ENCODE peak calls at places on chromosome 14, in four cellular contexts. One of them, this sample, is unnamed.
A peak's percentile ranks its signal among the peaks of the same experiment; 100 is the strongest.

GRCh38 chr14:75518625-75519024 is 3.6 kb upstream of the BATF start:
- DNase-seq in body of pancreas: no peak
- DNase-seq in ovary: no peak
- DNase-seq in A549: peak; percentile 55
- DNase-seq in this sample: no peak

GRCh38 chr14:106843376-106843775 is 1317.0 kb downstream of the TMEM121 start:
- DNase-seq in A549: no peak
- DNase-seq in ovary: no peak
- DNase-seq in body of pancreas: no peak
- DNase-seq in this sample: no peak

GRCh38 chr14:99740411-99740810 is 52.8 kb upstream of the EML1 start:
- DNase-seq in body of pancreas: no peak
- DNase-seq in A549: no peak
- DNase-seq in ovary: no peak
- DNase-seq in this sample: no peak

GRCh38 chr14:95796846-95797245 is 79.8 kb upstream of the TUNAR start:
- DNase-seq in A549: no peak
- DNase-seq in ovary: no peak
- DNase-seq in body of pancreas: no peak
- DNase-seq in this sample: no peak

GRCh38 chr14:64734990-64735389 is 30.8 kb downstream of the PLEKHG3 start:
- DNase-seq in A549: no peak
- DNase-seq in body of pancreas: no peak
- DNase-seq in ovary: no peak
- DNase-seq in this sample: no peak

GRCh38 chr14:59332727-59333126 is 132.5 kb downstream of the GPR135 start:
- DNase-seq in ovary: no peak
- DNase-seq in A549: peak; percentile 41
- DNase-seq in body of pancreas: no peak
- DNase-seq in this sample: no peak

GRCh38 chr14:101301011-101301410 is 260.3 kb upstream of the DIO3 start:
- DNase-seq in ovary: no peak
- DNase-seq in body of pancreas: no peak
- DNase-seq in A549: no peak
- DNase-seq in this sample: no peak

GRCh38 chr14:28754209-28754985 is 12.2 kb upstream of the FOXG1 start:
- DNase-seq in body of pancreas: peak; percentile 32
- DNase-seq in ovary: no peak
- DNase-seq in A549: peak; percentile 40
- DNase-seq in this sample: no peak

GRCh38 chr14:65156568-65157366 is 54.5 kb upstream of the MAX start:
- DNase-seq in body of pancreas: no peak
- DNase-seq in ovary: peak; percentile 57
- DNase-seq in A549: no peak
- DNase-seq in this sample: no peak

GRCh38 chr14:67514650-67515385 is 18.3 kb upstream of the PLEKHH1 start:
- DNase-seq in A549: no peak
- DNase-seq in body of pancreas: peak; percentile 51
- DNase-seq in ovary: peak; percentile 49
- DNase-seq in this sample: no peak

GRCh38 chr14:96994999-96995398 is 197.8 kb downstream of the VRK1 start:
- DNase-seq in A549: no peak
- DNase-seq in ovary: no peak
- DNase-seq in body of pancreas: no peak
- DNase-seq in this sample: no peak

GRCh38 chr14:92252291-92252690 is 70.7 kb upstream of the SLC24A4 start:
- DNase-seq in body of pancreas: no peak
- DNase-seq in ovary: no peak
- DNase-seq in A549: no peak
- DNase-seq in this sample: no peak

GRCh38 chr14:99615497-99616245 is 11.7 kb upstream of the CCDC85C start:
- DNase-seq in A549: no peak
- DNase-seq in body of pancreas: no peak
- DNase-seq in ovary: no peak
- DNase-seq in this sample: no peak

GRCh38 chr14:94681300-94682060 is 69.3 kb downstream of the SERPINA3 start:
- DNase-seq in A549: peak; percentile 78
- DNase-seq in body of pancreas: peak; percentile 67
- DNase-seq in ovary: no peak
- DNase-seq in this sample: peak; percentile 31

GRCh38 chr14:90808759-90809529 is 7.3 kb downstream of the TTC7B start:
- DNase-seq in ovary: no peak
- DNase-seq in A549: no peak
- DNase-seq in body of pancreas: no peak
- DNase-seq in this sample: no peak

GRCh38 chr14:61280092-61280525 is 1.0 kb downstream of the TMEM30B start:
- DNase-seq in A549: no peak
- DNase-seq in body of pancreas: peak; percentile 33
- DNase-seq in ovary: no peak
- DNase-seq in this sample: peak; percentile 69

GRCh38 chr14:94132285-94132887 is 3.0 kb upstream of the IFI27L2 start:
- DNase-seq in body of pancreas: peak; percentile 59
- DNase-seq in ovary: no peak
- DNase-seq in A549: peak; percentile 69
- DNase-seq in this sample: peak; percentile 49

GRCh38 chr14:34496679-34497513 is 34.9 kb upstream of the SPTSSA start:
- DNase-seq in body of pancreas: peak; percentile 44
- DNase-seq in A549: peak; percentile 99
- DNase-seq in ovary: peak; percentile 87
- DNase-seq in this sample: peak; percentile 91

GRCh38 chr14:106846218-106846617 is 1319.8 kb downstream of the TMEM121 start:
- DNase-seq in A549: no peak
- DNase-seq in ovary: no peak
- DNase-seq in body of pancreas: no peak
- DNase-seq in this sample: no peak

GRCh38 chr14:90513151-90514014 is 116.6 kb downstream of the CALM1 start:
- DNase-seq in body of pancreas: peak; percentile 90
- DNase-seq in A549: peak; percentile 73
- DNase-seq in ovary: peak; percentile 46
- DNase-seq in this sample: no peak

GRCh38 chr14:71527807-71528206 is 404.4 kb upstream of the RGS6 start:
- DNase-seq in ovary: no peak
- DNase-seq in body of pancreas: no peak
- DNase-seq in A549: no peak
- DNase-seq in this sample: no peak

GRCh38 chr14:97779140-97779539 is 982.0 kb downstream of the VRK1 start:
- DNase-seq in body of pancreas: no peak
- DNase-seq in A549: no peak
- DNase-seq in ovary: no peak
- DNase-seq in this sample: no peak

GRCh38 chr14:38158468-38158867 is 49.2 kb upstream of the SSTR1 start:
- DNase-seq in ovary: no peak
- DNase-seq in A549: no peak
- DNase-seq in body of pancreas: no peak
- DNase-seq in this sample: no peak

GRCh38 chr14:57707219-57707618 is 158.7 kb downstream of the SLC35F4 start:
- DNase-seq in body of pancreas: no peak
- DNase-seq in A549: no peak
- DNase-seq in ovary: no peak
- DNase-seq in this sample: no peak

GRCh38 chr14:79017561-79017960 is 847.4 kb downstream of the NRXN3 start:
- DNase-seq in A549: no peak
- DNase-seq in body of pancreas: no peak
- DNase-seq in ovary: no peak
- DNase-seq in this sample: no peak

GRCh38 chr14:93173943-93174395 is 10.7 kb downstream of the MOAP1 start:
- DNase-seq in A549: no peak
- DNase-seq in body of pancreas: no peak
- DNase-seq in ovary: no peak
- DNase-seq in this sample: no peak

DNA sequence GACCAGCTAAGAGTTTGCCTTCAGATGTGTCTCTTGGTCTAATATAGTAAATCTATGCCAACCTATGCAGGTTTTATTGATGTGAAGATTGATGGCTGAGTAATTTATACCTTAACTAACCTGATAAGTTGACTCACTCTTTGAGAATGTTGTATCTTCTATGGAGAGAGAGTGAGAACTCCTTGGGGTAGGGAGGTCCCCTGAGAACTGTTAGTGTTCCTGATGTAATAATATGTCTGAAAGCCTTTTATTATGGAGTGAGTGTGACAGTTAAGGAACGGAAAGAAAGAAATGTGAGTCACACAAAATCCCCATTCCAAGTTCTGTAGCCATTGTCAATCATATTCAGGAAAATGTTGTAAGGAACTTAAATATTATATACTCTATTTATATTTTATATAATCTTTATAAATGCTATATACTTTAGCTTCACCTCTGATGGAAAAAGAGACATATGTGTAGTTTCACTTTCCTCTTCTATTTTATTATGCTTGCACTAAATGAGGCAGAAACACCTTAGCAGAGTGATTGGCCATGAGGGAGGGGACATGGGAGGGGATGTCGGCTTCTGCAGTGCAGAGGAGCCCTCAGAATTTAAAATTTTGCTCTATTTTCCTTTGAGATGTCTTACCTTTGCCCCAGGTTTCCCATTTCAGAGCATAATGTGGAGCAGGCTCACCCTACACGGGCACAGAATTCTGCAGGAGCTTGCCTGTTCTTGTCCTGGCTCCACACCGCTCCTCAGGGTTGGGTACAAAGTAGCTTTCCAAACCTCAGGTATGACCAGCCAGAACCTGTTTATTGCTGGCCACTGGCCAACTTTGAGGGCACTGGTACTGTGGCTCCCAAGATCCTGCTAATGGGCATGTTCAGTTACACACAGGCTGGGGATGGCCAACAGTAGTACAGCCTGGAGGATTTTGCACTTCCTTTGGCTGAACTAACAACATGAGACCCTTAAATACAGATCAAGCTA is 57.7 kb downstream of the ARF6 start:
- DNase-seq in A549: no peak
- DNase-seq in body of pancreas: peak; percentile 85
- DNase-seq in ovary: no peak
- DNase-seq in this sample: peak; percentile 84
- TF ChIP-seq POLR2A in A549: no peak
- TF ChIP-seq POLR2A in body of pancreas: no peak
- TF ChIP-seq POLR2A in ovary: no peak
- TF ChIP-seq POLR2A in this sample: no peak

GRCh38 chr14:22753586-22753985 is 12.9 kb upstream of the OXA1L start:
- DNase-seq in A549: no peak
- DNase-seq in ovary: no peak
- DNase-seq in body of pancreas: no peak
- DNase-seq in this sample: no peak
- H3K27ac ChIP-seq in A549: no peak overlapping the region
- H3K27ac ChIP-seq in ovary: no peak overlapping the region
- H3K27ac ChIP-seq in body of pancreas: no peak overlapping the region
- H3K27ac ChIP-seq in this sample: no peak overlapping the region

DNA sequence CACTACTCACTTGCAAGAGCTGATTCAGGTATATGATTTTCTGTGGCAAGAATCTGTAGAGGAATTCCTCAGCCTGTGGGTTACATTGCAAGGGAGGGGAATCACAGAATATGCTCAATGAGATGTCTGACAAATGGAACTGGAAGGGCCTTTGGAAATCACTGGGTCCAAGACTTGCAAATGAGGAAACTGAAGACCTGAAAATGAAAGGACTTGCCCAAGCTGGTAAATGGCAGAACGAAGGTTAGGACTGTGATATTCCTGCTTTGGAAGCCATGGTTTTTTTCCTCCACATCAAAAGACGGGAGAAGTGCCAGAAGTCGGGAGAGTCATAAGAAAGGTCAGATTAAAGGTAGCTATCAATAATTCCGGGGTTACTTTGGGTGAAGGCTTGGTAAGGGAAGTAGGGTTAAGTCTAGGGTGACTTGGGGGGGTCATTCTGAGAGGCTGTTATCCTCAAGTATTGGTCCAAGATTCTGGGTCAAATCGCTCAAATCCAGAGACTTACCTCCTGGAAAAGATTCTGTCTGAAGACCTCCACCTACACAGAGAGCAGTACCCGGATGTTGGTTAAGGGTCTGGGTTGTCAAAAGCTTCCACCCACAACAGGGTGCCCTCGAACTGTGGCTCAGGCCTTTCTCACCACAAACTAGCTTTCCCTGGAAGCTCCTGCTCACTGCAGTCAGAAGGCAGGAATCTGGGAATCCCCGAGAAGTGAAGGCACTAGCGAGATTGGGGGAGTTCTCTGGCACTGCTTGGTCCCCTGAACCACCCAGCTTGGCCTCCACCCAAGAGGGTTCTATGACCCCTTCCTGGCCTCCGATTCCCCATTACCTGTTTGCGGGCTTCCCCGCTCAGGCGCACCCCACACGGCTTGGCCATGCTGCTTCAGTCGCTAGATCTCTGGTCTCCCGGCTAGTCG is at the start of gene PSME2:
- DNase-seq in A549: no peak
- DNase-seq in ovary: no peak
- DNase-seq in body of pancreas: no peak
- DNase-seq in this sample: no peak
- TF ChIP-seq POLR2A in A549: peak; percentile 71
- TF ChIP-seq POLR2A in ovary: no peak
- TF ChIP-seq POLR2A in body of pancreas: peak; percentile 10
- TF ChIP-seq POLR2A in this sample: no peak

GRCh38 chr14:104882991-104883660 is 18.1 kb downstream of the CEP170B start:
- DNase-seq in A549: no peak
- DNase-seq in ovary: no peak
- DNase-seq in body of pancreas: no peak
- DNase-seq in this sample: no peak
- H3K27ac ChIP-seq in A549: no peak overlapping the region
- H3K27ac ChIP-seq in ovary: no peak overlapping the region
- H3K27ac ChIP-seq in body of pancreas: no peak overlapping the region
- H3K27ac ChIP-seq in this sample: no peak overlapping the region

GRCh38 chr14:51860164-51860835 is at the start of gene GNG2:
- DNase-seq in body of pancreas: peak; percentile 66
- DNase-seq in ovary: peak; percentile 74
- DNase-seq in A549: peak; percentile 56
- DNase-seq in this sample: peak; percentile 92

GRCh38 chr14:51862839-51863235 is 2.4 kb downstream of the GNG2 start:
- DNase-seq in ovary: no peak
- DNase-seq in A549: no peak
- DNase-seq in body of pancreas: no peak
- DNase-seq in this sample: no peak

GRCh38 chr14:51860836-51861583 is 598 bp downstream of the GNG2 start:
- DNase-seq in A549: no peak
- DNase-seq in body of pancreas: no peak
- DNase-seq in ovary: no peak
- DNase-seq in this sample: no peak

GRCh38 chr14:51859136-51859535 is 1.3 kb upstream of the GNG2 start:
- DNase-seq in A549: no peak
- DNase-seq in body of pancreas: no peak
- DNase-seq in ovary: no peak
- DNase-seq in this sample: no peak

DNA sequence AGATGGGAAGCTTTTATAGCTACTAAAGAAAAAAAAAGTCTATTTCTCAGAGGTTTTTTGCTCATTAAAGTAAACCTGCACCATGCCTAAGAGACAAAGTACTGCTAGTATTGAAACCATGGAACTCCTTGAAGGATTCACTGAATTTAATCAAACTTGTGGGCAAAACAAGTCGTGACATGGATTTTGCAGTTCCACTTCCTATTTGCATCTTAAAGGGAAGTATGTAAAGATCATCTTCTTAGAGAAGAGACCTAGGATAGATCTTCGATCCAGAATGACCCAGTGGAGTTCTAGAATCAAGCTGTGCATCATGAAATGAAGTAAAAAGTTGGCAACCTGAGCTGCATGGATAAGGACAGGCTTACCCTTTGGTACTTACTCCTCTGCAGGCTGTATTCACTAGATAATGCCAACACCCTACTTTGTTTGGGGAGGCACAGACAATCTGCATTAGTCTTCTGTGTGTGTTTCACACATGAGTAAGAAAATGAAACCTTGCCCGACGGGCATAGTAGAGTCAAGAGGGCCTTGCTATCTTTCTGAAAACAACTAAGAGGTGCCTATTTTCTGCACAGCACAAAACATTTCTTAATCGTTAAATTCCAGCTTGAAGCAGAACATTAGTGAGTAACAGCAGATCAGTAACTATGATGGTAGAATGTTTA is 1.9 kb downstream of the GNG2 start:
- DNase-seq in ovary: no peak
- DNase-seq in body of pancreas: no peak
- DNase-seq in A549: no peak
- DNase-seq in this sample: no peak
- TF ChIP-seq POLR2A in ovary: no peak
- TF ChIP-seq POLR2A in body of pancreas: no peak
- TF ChIP-seq POLR2A in A549: no peak
- TF ChIP-seq POLR2A in this sample: no peak